ENCODE peak calls at places on chromosomes 11 and 22, in six cellular contexts. A is SK-N-SH, X is HCT116, O is endothelial cell of umbilical vein, S is GM23248, F is Karpas-422. D is an unnamed sample.

GRCh38 chr11:110526323-110526722 is 96.6 kb downstream of the FDX1 start:
- DNase-seq in A (no peak), X (no peak), O (no peak), S (no peak), F (no peak), D (no peak)

GRCh38 chr11:60193687-60194433 is 11.0 kb upstream of the MS4A6A start:
- DNase-seq in A (peak; percentile 52), X (peak; percentile 56), O (peak; percentile 98), S (peak; percentile 66), F (peak; percentile 88), D (peak; percentile 72)

GRCh38 chr11:9065614-9066431 is 25.6 kb downstream of the SCUBE2 start:
- DNase-seq in A (no peak), X (no peak), O (no peak), S (no peak), F (no peak), D (no peak)

GRCh38 chr11:129932385-129933067 is 37.1 kb upstream of the NFRKB start:
- DNase-seq in A (no peak), X (no peak), O (no peak), S (no peak), F (no peak), D (no peak)

GRCh38 chr22:37551981-37552380 is 8.3 kb upstream of the CDC42EP1 start:
- DNase-seq in A (peak; percentile 27), X (no peak), O (no peak), S (no peak), F (no peak), D (peak; percentile 56)

GRCh38 chr11:116855413-116855812 is 18.0 kb upstream of the APOA1 start:
- DNase-seq in A (no peak), X (no peak), O (no peak), S (no peak), F (no peak), D (no peak)

GRCh38 chr22:41571786-41572185 is 11.0 kb downstream of the CSDC2 start:
- DNase-seq in A (no peak), X (no peak), O (no peak), S (no peak), F (no peak), D (no peak)

GRCh38 chr11:2693851-2694261 is 5.9 kb downstream of the KCNQ1OT1 start:
- DNase-seq in A (no peak), X (no peak), O (no peak), S (peak; percentile 18), F (no peak), D (no peak)

GRCh38 chr11:28834877-28835276 is 726.7 kb downstream of the METTL15 start:
- DNase-seq in A (no peak), X (no peak), O (peak; percentile 67), S (peak; percentile 78), F (no peak), D (no peak)

GRCh38 chr11:3006505-3007260 is 14.6 kb upstream of the NAP1L4 start:
- DNase-seq in A (no peak), X (no peak), O (no peak), S (no peak), F (no peak), D (no peak)

GRCh38 chr22:36077261-36077660 is 48.6 kb upstream of the RBFOX2 start:
- DNase-seq in A (peak; percentile 27), X (no peak), O (no peak), S (peak; percentile 87), F (no peak), D (no peak)

GRCh38 chr22:40244586-40244985 is 66.9 kb downstream of the TNRC6B start:
- DNase-seq in A (no peak), X (no peak), O (no peak), S (no peak), F (no peak), D (no peak)

GRCh38 chr11:47062736-47063135 is 113.9 kb downstream of the ARFGAP2 start:
- DNase-seq in A (no peak), X (no peak), O (no peak), S (no peak), F (no peak), D (no peak)

GRCh38 chr22:30876925-30877553 is 91.5 kb downstream of the MORC2 start:
- DNase-seq in A (peak; percentile 77), X (no peak), O (no peak), S (peak; percentile 16), F (peak; percentile 66), D (no peak)

GRCh38 chr11:72240461-72241289 is 3.3 kb downstream of the PHOX2A start:
- DNase-seq in A (no peak), X (no peak), O (no peak), S (peak; percentile 38), F (peak; percentile 59), D (peak; percentile 20)

GRCh38 chr11:95556342-95557151 is 233.0 kb downstream of the FAM76B start:
- DNase-seq in A (no peak), X (no peak), O (no peak), S (peak; percentile 60), F (no peak), D (peak; percentile 82)

GRCh38 chr11:110527146-110527545 is 97.4 kb downstream of the FDX1 start:
- DNase-seq in A (no peak), X (no peak), O (no peak), S (peak; percentile 63), F (no peak), D (no peak)

GRCh38 chr11:31030375-31030774 is 339.2 kb downstream of the DCDC1 start:
- DNase-seq in A (no peak), X (no peak), O (no peak), S (no peak), F (no peak), D (no peak)

GRCh38 chr11:21949741-21950413 is 243.0 kb upstream of the ANO5 start:
- DNase-seq in A (no peak), X (no peak), O (no peak), S (no peak), F (no peak), D (no peak)

GRCh38 chr11:8754241-8754640 is 71.6 kb downstream of the RPL27A start:
- DNase-seq in A (no peak), X (no peak), O (no peak), S (peak; percentile 55), F (no peak), D (no peak)

GRCh38 chr11:65657426-65657825 is 5.3 kb downstream of the RELA start:
- DNase-seq in A (no peak), X (no peak), O (no peak), S (no peak), F (no peak), D (no peak)

GRCh38 chr11:87219266-87219665 is 181.5 kb downstream of the TMEM135 start:
- DNase-seq in A (no peak), X (no peak), O (no peak), S (no peak), F (no peak), D (peak; percentile 5)

GRCh38 chr11:46272816-46273427 is 4.5 kb upstream of the CREB3L1 start:
- DNase-seq in A (no peak), X (no peak), O (peak; percentile 43), S (peak; percentile 89), F (no peak), D (no peak)

GRCh38 chr11:112024778-112025678 is at the start of gene DLAT:
- DNase-seq in A (peak; percentile 92), X (peak; percentile 86), O (peak; percentile 81), S (peak; percentile 90), F (peak; percentile 93), D (peak; percentile 99)

GRCh38 chr11:6336293-6336692 is 16.0 kb upstream of the CAVIN3 start:
- DNase-seq in A (no peak), X (no peak), O (no peak), S (no peak), F (no peak), D (no peak)

GRCh38 chr11:45156731-45157130 is 10.3 kb downstream of the PRDM11 start:
- DNase-seq in A (no peak), X (no peak), O (no peak), S (no peak), F (no peak), D (no peak)

GRCh38 chr11:62922653-62923371 is 1.6 kb upstream of the CHRM1 start:
- DNase-seq in A (no peak), X (no peak), O (no peak), S (peak; percentile 68), F (peak; percentile 47), D (peak; percentile 40)

GRCh38 chr11:117560786-117561530 is 233.3 kb downstream of the CEP164 start:
- DNase-seq in A (no peak), X (no peak), O (no peak), S (no peak), F (peak; percentile 72), D (no peak)

DNA sequence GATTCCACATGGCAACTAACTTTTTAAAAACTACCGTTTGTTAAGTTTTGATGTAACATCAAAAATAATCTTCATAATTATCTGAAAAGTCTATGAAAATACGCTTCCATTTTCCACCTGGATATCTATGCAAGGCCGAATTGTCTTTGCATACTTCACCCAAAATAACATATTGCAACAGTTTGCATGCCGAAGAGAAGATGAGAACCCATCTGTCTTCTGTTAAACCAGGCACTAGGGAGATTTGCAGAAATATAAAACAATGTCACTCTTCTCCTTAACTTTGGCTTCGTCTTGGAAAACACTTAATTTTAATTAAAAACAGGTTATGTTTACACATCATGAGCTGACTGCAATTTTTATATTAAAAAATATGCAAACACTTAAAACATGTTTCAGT is 1325.8 kb downstream of the TBC1D22A start:
- DNase-seq in A (no peak), X (no peak), O (no peak), S (no peak), F (peak; percentile 87), D (no peak)
- H3K4me3 ChIP-seq in A (no peak overlapping the region), X (no peak overlapping the region), O (no peak overlapping the region), S (no peak overlapping the region), F (peak overlapping the region; percentile 3), D (no peak overlapping the region)

GRCh38 chr22:43262990-43263644 is 76.2 kb upstream of the TTLL12 start:
- DNase-seq in A (no peak), X (no peak), O (no peak), S (no peak), F (no peak), D (no peak)
- H3K4me2 ChIP-seq in A (no peak overlapping the region), X (peak overlapping the region; percentile 81), O (peak overlapping the region; percentile 83), S (no peak overlapping the region), F (no peak overlapping the region), D (no peak overlapping the region)

DNA sequence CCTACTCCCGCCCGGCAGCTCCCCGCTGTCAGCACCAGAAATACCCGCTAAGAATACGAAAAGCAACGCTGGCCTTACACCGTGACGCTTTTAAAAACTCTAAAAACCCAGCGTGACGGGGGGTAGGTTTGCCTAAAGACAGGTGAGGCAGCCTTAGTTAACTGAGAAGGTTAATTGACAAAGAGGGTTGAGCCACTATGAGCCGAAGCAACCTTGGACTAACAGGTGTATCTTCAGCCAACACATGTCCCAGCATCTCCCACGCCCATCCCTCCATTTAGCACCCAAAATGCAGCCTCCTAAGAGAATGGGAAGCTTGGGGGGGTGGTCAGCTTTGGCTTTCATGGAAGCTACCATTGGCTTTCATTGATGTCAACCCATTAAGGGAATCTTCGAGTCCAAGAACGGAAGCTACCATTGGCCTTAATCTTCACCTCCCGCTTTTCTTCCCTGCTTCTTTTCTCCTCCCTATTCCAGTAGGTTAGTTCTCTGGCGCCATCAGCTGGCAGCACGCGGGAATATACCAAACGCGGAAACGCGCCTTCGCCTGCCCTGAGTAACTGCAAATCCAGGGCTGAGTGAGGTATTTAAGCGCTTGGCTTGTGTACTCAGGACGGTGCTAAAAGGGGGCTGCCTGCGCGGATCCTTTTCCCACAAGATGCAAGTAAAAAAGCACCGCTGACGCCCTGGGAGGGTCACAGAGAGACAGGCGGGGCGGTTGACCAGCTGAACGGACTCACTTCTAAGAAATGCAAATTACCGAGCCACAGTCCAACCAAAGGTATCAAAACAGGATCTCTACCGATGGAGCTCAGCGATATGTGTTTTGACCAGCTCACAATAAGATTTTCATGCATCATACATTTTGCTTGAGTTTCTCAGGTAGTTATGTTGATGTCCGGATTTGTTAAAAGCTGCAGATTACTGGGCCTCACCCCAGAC is 38.5 kb upstream of the GLYATL1 start:
- DNase-seq in A (peak; percentile 25), X (peak; percentile 80), O (peak; percentile 41), S (peak; percentile 66), F (peak; percentile 82), D (peak; percentile 93)
- H3K4me3 ChIP-seq in A (no peak overlapping the region), X (no peak overlapping the region), O (no peak overlapping the region), S (no peak overlapping the region), F (no peak overlapping the region), D (peak overlapping the region; percentile 19)

GRCh38 chr11:48063424-48063978 is 83.1 kb downstream of the PTPRJ start:
- DNase-seq in A (no peak), X (peak; percentile 13), O (peak; percentile 57), S (peak; percentile 96), F (no peak), D (no peak)
- H3K4me2 ChIP-seq in A (peak overlapping the region; percentile 71), X (peak overlapping the region; percentile 68), O (peak overlapping the region; percentile 21), S (peak overlapping the region; percentile 84), F (no peak overlapping the region), D (no peak overlapping the region)